ENCODE peak calls at places on chromosomes 2 and 18, in four cellular contexts. C, W, Z and A are unnamed samples.
A peak's percentile ranks its signal among the peaks of the same experiment; 100 is the strongest.

GRCh38 chr2:195763866-195764265 is 106.8 kb downstream of the SLC39A10 start:
- DNase-seq in C (no peak), W (no peak), Z (no peak), A (no peak)

GRCh38 chr18:23871410-23871809 is 143.1 kb upstream of the TTC39C start:
- DNase-seq in C (peak; percentile 7), W (no peak), Z (no peak), A (peak; percentile 67)

GRCh38 chr2:115999039-115999438 is 1556.6 kb downstream of the DPP10 start:
- DNase-seq in C (no peak), W (no peak), Z (no peak), A (no peak)

GRCh38 chr2:230643576-230644291 is 68.9 kb upstream of the CAB39 start:
- DNase-seq in C (no peak), W (no peak), Z (no peak), A (no peak)

GRCh38 chr2:154670083-154670482 is 28.4 kb upstream of the KCNJ3 start:
- DNase-seq in C (no peak), W (no peak), Z (no peak), A (no peak)

GRCh38 chr2:218894168-218895157 is 13.8 kb downstream of the WNT10A start:
- DNase-seq in C (no peak), W (no peak), Z (no peak), A (no peak)

GRCh38 chr2:111923271-111923670 is 24.9 kb downstream of the MERTK start:
- DNase-seq in C (no peak), W (peak; percentile 76), Z (no peak), A (no peak)

GRCh38 chr18:60176271-60176670 is 196.3 kb downstream of the MC4R start:
- DNase-seq in C (no peak), W (no peak), Z (no peak), A (no peak)

GRCh38 chr2:198100323-198100722 is 295.9 kb downstream of the PLCL1 start:
- DNase-seq in C (no peak), W (no peak), Z (no peak), A (no peak)

GRCh38 chr2:10355471-10356458 is 53.1 kb downstream of the HPCAL1 start:
- DNase-seq in C (no peak), W (no peak), Z (no peak), A (no peak)

GRCh38 chr2:211174631-211175030 is 618.2 kb downstream of the CPS1 start:
- DNase-seq in C (no peak), W (no peak), Z (no peak), A (no peak)

GRCh38 chr18:57918601-57919000 is 115.5 kb upstream of the ATP8B1 start:
- DNase-seq in C (no peak), W (no peak), Z (no peak), A (no peak)

GRCh38 chr2:62589691-62590356 is 83.8 kb upstream of the TMEM17 start:
- DNase-seq in C (no peak), W (no peak), Z (no peak), A (no peak)

GRCh38 chr18:2916184-2916583 is 69.4 kb downstream of the EMILIN2 start:
- DNase-seq in C (no peak), W (no peak), Z (no peak), A (no peak)

GRCh38 chr2:11370377-11371098 is 26.1 kb upstream of the ROCK2 start:
- DNase-seq in C (peak; percentile 87), W (no peak), Z (no peak), A (no peak)

GRCh38 chr2:71879509-71880184 is 268.0 kb downstream of the CYP26B1 start:
- DNase-seq in C (no peak), W (no peak), Z (no peak), A (no peak)

GRCh38 chr2:195985731-195986130 is 82.9 kb downstream of the DNAH7 start:
- DNase-seq in C (no peak), W (no peak), Z (no peak), A (no peak)

GRCh38 chr2:14967739-14968138 is 335.2 kb downstream of the LRATD1 start:
- DNase-seq in C (no peak), W (no peak), Z (no peak), A (no peak)

GRCh38 chr18:68532328-68532885 is 182.5 kb downstream of the TMX3 start:
- DNase-seq in C (no peak), W (no peak), Z (no peak), A (no peak)

GRCh38 chr2:240244543-240244942 is 104.1 kb upstream of the OTOS start:
- DNase-seq in C (no peak), W (no peak), Z (no peak), A (no peak)

GRCh38 chr2:159010963-159011362 is 42.5 kb downstream of the TANC1 start:
- DNase-seq in C (no peak), W (no peak), Z (no peak), A (no peak)
- H3K9me3 ChIP-seq in C (peaks cover 19% of the 10 kb centered on the region), W (peaks cover 14% of the 10 kb centered on the region), Z (peaks cover 8% of the 10 kb centered on the region), A (no peaks in the 10 kb centered on the region)

GRCh38 chr2:6845312-6845711 is 20.4 kb downstream of the CMPK2 start:
- DNase-seq in C (peak; percentile 35), W (no peak), Z (no peak), A (no peak)
- H3K9me3 ChIP-seq in C (peaks cover 23% of the 10 kb centered on the region), W (peaks cover 21% of the 10 kb centered on the region), Z (peaks cover 74% of the 10 kb centered on the region), A (peaks cover 36% of the 10 kb centered on the region)

GRCh38 chr2:127826047-127826446 is 15.1 kb upstream of the WDR33 start:
- DNase-seq in C (no peak), W (no peak), Z (no peak), A (no peak)
- H3K9me3 ChIP-seq in C (peaks cover 11% of the 10 kb centered on the region), W (peaks cover 9% of the 10 kb centered on the region), Z (no peaks in the 10 kb centered on the region), A (no peaks in the 10 kb centered on the region)

DNA sequence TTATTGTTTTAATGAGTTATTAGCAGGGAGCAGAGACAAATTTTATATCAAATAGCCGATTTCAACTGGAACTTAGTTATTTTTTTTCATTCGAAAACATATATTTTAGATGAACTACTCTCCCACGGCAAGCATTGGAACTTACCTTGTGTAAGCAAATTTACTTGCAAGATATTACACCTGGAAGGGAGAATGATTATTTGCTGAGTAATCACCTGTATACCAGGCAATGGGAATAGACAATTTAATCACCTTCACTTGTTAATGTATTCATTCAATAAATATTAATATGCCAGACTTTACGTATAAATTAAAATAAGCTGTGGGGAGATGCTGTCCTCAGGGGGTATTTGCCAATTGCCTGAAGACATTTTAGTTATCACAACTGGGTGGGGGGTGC is 1069.9 kb upstream of the CHAC2 start:
- DNase-seq in C (no peak), W (no peak), Z (no peak), A (no peak)
- H3K9me3 ChIP-seq in C (no peaks in the 10 kb centered on the region), W (no peaks in the 10 kb centered on the region), Z (no peaks in the 10 kb centered on the region), A (no peaks in the 10 kb centered on the region)

GRCh38 chr2:215929602-215930335 is 83.6 kb downstream of the MREG start:
- DNase-seq in C (no peak), W (no peak), Z (no peak), A (no peak)
- H3K9me3 ChIP-seq in C (no peaks in the 10 kb centered on the region), W (no peaks in the 10 kb centered on the region), Z (no peaks in the 10 kb centered on the region), A (no peaks in the 10 kb centered on the region)

DNA sequence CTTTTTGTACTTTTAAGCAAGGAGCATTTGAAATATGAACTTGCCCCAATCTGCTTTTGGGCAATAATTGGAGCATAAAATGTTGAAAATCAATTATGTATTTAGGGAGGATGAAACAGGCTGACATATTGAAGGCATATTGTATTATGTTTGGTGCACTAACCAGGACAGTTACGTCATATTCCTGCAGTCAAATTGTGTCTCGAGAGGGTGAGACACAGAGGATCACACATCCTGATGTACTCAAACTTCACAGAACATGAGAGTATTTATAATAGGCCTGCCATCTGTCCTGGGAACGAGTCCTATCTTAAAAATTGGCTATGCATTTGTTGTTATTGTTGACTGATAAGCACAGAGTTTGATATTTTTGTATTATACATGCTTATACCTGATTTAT is 44.7 kb downstream of the TANC1 start:
- DNase-seq in C (no peak), W (no peak), Z (no peak), A (no peak)
- H3K9me3 ChIP-seq in C (peaks cover 25% of the 10 kb centered on the region), W (peaks cover 14% of the 10 kb centered on the region), Z (peaks cover 11% of the 10 kb centered on the region), A (no peaks in the 10 kb centered on the region)